ENCODE peak calls at places on chromosomes 5 and 9, in eight cellular contexts. E is kidney; A is fibroblast of pulmonary artery; Z is progenitor cell of endocrine pancreas; T is NCI-H2171 treated with DMSO at 0.1 percent for 48 hours; P is cerebellum; V is natural killer cell treated with Interleukin-12 subunit alpha and Interleukin-12 subunit beta and Interleukin-15 and Interleukin-18, amount 100 ng/mL, for 72 hours; B is D341Med. G is an unnamed sample.

GRCh38 chr5:170758481-170758880 is 25.0 kb upstream of the GABRP start:
- DNase-seq in V (no peak), B (no peak), A (no peak), Z (no peak), T (no peak), E (no peak), P (no peak), G (no peak)

GRCh38 chr5:15547440-15547839 is 47.5 kb downstream of the FBXL7 start:
- DNase-seq in T (no peak), B (no peak), E (no peak), V (no peak), A (no peak), Z (no peak), P (no peak), G (no peak)

GRCh38 chr9:21996858-21997257 is 2.3 kb downstream of the CDKN2B-AS1 start:
- DNase-seq in B (no peak), E (no peak), T (no peak), Z (no peak), A (no peak), P (no peak), V (no peak), G (no peak)

GRCh38 chr5:175728316-175728715 is 70.4 kb downstream of the HRH2 start:
- DNase-seq in E (no peak), P (peak), Z (no peak), T (no peak), V (no peak), A (no peak), B (no peak), G (no peak)

GRCh38 chr5:142290574-142291299 is 34.1 kb downstream of the SPRY4 start:
- DNase-seq in V (no peak), E (no peak), B (peak), T (no peak), Z (no peak), P (no peak), A (peak), G (no peak)

GRCh38 chr9:18606831-18607230 is 132.9 kb downstream of the ADAMTSL1 start:
- DNase-seq in A (peak), E (no peak), B (no peak), Z (no peak), T (peak), V (no peak), P (no peak), G (no peak)

GRCh38 chr9:22041329-22041728 is 32.2 kb upstream of the CDKN2B start:
- DNase-seq in E (no peak), T (no peak), B (no peak), A (no peak), V (no peak), P (no peak), Z (no peak), G (no peak)

GRCh38 chr5:67337751-67338150 is 141.2 kb upstream of the CD180 start:
- DNase-seq in B (no peak), V (no peak), P (no peak), T (no peak), E (no peak), A (no peak), Z (no peak), G (no peak)

GRCh38 chr5:54611290-54611951 is 93.9 kb downstream of the SNX18 start:
- DNase-seq in P (no peak), B (no peak), A (no peak), Z (no peak), E (no peak), V (no peak), T (no peak), G (no peak)

GRCh38 chr5:150540042-150540441 is 32.1 kb downstream of the NDST1 start:
- DNase-seq in P (no peak), T (no peak), Z (no peak), B (no peak), A (no peak), V (no peak), E (peak), G (no peak)

GRCh38 chr5:139691275-139691629 is 43.1 kb downstream of the CXXC5 start:
- DNase-seq in P (no peak), B (no peak), Z (no peak), A (no peak), E (no peak), V (no peak), T (no peak), G (no peak)

GRCh38 chr9:121947683-121948300 is 145.3 kb downstream of the TTLL11 start:
- DNase-seq in P (no peak), A (no peak), T (no peak), Z (no peak), E (no peak), B (no peak), V (no peak), G (no peak)

GRCh38 chr9:136220017-136220729 is 15.2 kb upstream of the LHX3 start:
- DNase-seq in Z (no peak), V (no peak), P (no peak), A (peak), B (no peak), T (no peak), E (no peak), G (no peak)

GRCh38 chr9:76603448-76603895 is 144.5 kb downstream of the GCNT1 start:
- DNase-seq in T (no peak), Z (no peak), A (peak), E (no peak), V (no peak), P (peak), B (no peak), G (no peak)

GRCh38 chr5:119288364-119289047 is 67.3 kb upstream of the TNFAIP8 start:
- DNase-seq in P (no peak), A (no peak), Z (no peak), E (no peak), B (no peak), V (no peak), T (no peak), G (no peak)

GRCh38 chr5:146466521-146467349 is 19.6 kb downstream of the TCERG1 start:
- DNase-seq in P (no peak), V (no peak), B (no peak), E (no peak), Z (no peak), A (peak), T (no peak), G (no peak)

GRCh38 chr5:11378462-11378861 is 525.8 kb downstream of the CTNND2 start:
- DNase-seq in P (no peak), Z (no peak), A (no peak), E (no peak), B (no peak), V (no peak), T (peak), G (no peak)

GRCh38 chr9:17793713-17794622 is 215.1 kb downstream of the SH3GL2 start:
- DNase-seq in B (peak), T (no peak), V (no peak), Z (no peak), P (no peak), E (no peak), A (peak), G (no peak)

GRCh38 chr5:160555836-160556660 is 134.4 kb downstream of the PTTG1 start:
- DNase-seq in V (no peak), E (no peak), A (no peak), Z (no peak), T (no peak), B (no peak), P (no peak), G (no peak)

GRCh38 chr5:14628346-14628745 is 36.2 kb upstream of the OTULIN start:
- DNase-seq in E (no peak), T (no peak), B (no peak), V (no peak), A (peak), P (no peak), Z (peak), G (no peak)

GRCh38 chr9:89448381-89448780 is 49.5 kb downstream of the SEMA4D start:
- DNase-seq in Z (no peak), B (no peak), V (peak), A (no peak), P (no peak), E (peak), T (no peak), G (no peak)

GRCh38 chr9:134204041-134204440 is 39.7 kb upstream of the RNU6ATAC start:
- DNase-seq in V (no peak), P (no peak), Z (no peak), E (peak), A (no peak), T (peak), B (no peak), G (no peak)

GRCh38 chr9:121732383-121732782 is 80.9 kb downstream of the DAB2IP start:
- DNase-seq in P (no peak), T (peak), V (no peak), A (no peak), E (no peak), Z (no peak), B (no peak), G (no peak)

GRCh38 chr5:108003178-108003577 is 332.4 kb upstream of the EFNA5 start:
- DNase-seq in T (no peak), V (peak), Z (no peak), E (no peak), B (no peak), A (peak), P (no peak), G (no peak)

GRCh38 chr9:551986-552930 is 289.2 kb upstream of the DMRT1 start:
- DNase-seq in E (no peak), T (no peak), A (peak), B (no peak), Z (no peak), V (no peak), P (no peak), G (no peak)

GRCh38 chr5:150352531-150353394 is 4.7 kb upstream of the TCOF1 start:
- DNase-seq in A (no peak), Z (no peak), E (peak), T (no peak), P (no peak), V (no peak), B (no peak), G (no peak)

GRCh38 chr5:163338-163620 is 28.0 kb upstream of the LRRC14B start:
- DNase-seq in T (no peak), P (no peak), V (no peak), A (no peak), Z (no peak), E (no peak), B (no peak), G (no peak)

GRCh38 chr5:4542145-4542778 is 597.9 kb upstream of the ADAMTS16 start:
- DNase-seq in P (no peak), T (no peak), Z (no peak), E (no peak), A (no peak), V (no peak), B (no peak), G (no peak)

GRCh38 chr9:136814725-136815421 is 7.1 kb downstream of the RABL6 start:
- DNase-seq in A (no peak), E (peak), T (no peak), V (peak), Z (no peak), B (no peak), P (no peak), G (no peak)

GRCh38 chr5:68011259-68011760 is 204.2 kb upstream of the PIK3R1 start:
- DNase-seq in P (no peak), B (no peak), T (no peak), E (no peak), Z (no peak), A (no peak), V (no peak), G (no peak)

GRCh38 chr9:93590609-93591234 is 14.3 kb downstream of the PHF2 start:
- DNase-seq in E (no peak), A (no peak), P (no peak), T (no peak), Z (no peak), B (peak), V (no peak), G (no peak)

GRCh38 chr5:65776707-65777141 is 54.7 kb downstream of the NLN start:
- DNase-seq in A (no peak), P (no peak), V (no peak), B (no peak), Z (no peak), E (no peak), T (no peak), G (no peak)

G was measured in CD14-positive monocyte.